ENCODE peak calls at places on chromosome 6, in five cellular contexts. One of them, this sample, is unnamed.

GRCh38 chr6:12339808-12340487 is 49.8 kb downstream of the EDN1 start:
- DNase-seq in endothelial cell of umbilical vein: no peak
- DNase-seq in stomach: no peak
- DNase-seq in Peyer's patch: no peak
- DNase-seq in uterus: no peak
- DNase-seq in this sample: no peak

GRCh38 chr6:148700713-148701392 is 46.0 kb upstream of the UST start:
- DNase-seq in endothelial cell of umbilical vein: no peak
- DNase-seq in stomach: no peak
- DNase-seq in Peyer's patch: no peak
- DNase-seq in uterus: no peak
- DNase-seq in this sample: no peak

GRCh38 chr6:146905313-146905712 is 298.9 kb upstream of the STXBP5 start:
- DNase-seq in endothelial cell of umbilical vein: peak; percentile 51
- DNase-seq in stomach: peak; percentile 31
- DNase-seq in Peyer's patch: no peak
- DNase-seq in uterus: no peak
- DNase-seq in this sample: no peak

GRCh38 chr6:114747995-114748625 is 405.3 kb upstream of the HS3ST5 start:
- DNase-seq in endothelial cell of umbilical vein: peak; percentile 7
- DNase-seq in stomach: peak; percentile 56
- DNase-seq in Peyer's patch: no peak
- DNase-seq in uterus: no peak
- DNase-seq in this sample: no peak

GRCh38 chr6:22062807-22063408 is 233.9 kb downstream of the PRL start:
- DNase-seq in endothelial cell of umbilical vein: peak; percentile 30
- DNase-seq in stomach: no peak
- DNase-seq in Peyer's patch: no peak
- DNase-seq in uterus: no peak
- DNase-seq in this sample: peak; percentile 21

GRCh38 chr6:93416575-93417420 is 2.6 kb downstream of the EPHA7 start:
- DNase-seq in endothelial cell of umbilical vein: peak; percentile 10
- DNase-seq in stomach: no peak
- DNase-seq in Peyer's patch: peak; percentile 50
- DNase-seq in uterus: peak; percentile 15
- DNase-seq in this sample: peak; percentile 26

GRCh38 chr6:92723390-92723931 is 695.9 kb downstream of the EPHA7 start:
- DNase-seq in endothelial cell of umbilical vein: no peak
- DNase-seq in stomach: no peak
- DNase-seq in Peyer's patch: no peak
- DNase-seq in uterus: no peak
- DNase-seq in this sample: no peak

GRCh38 chr6:56593801-56594318 is 48.8 kb downstream of the DST start:
- DNase-seq in endothelial cell of umbilical vein: no peak
- DNase-seq in stomach: no peak
- DNase-seq in Peyer's patch: no peak
- DNase-seq in uterus: no peak
- DNase-seq in this sample: no peak

GRCh38 chr6:165383323-165383722 is 73.9 kb upstream of the C6orf118 start:
- DNase-seq in endothelial cell of umbilical vein: no peak
- DNase-seq in stomach: no peak
- DNase-seq in Peyer's patch: no peak
- DNase-seq in uterus: no peak
- DNase-seq in this sample: no peak

GRCh38 chr6:159943101-159943632 is 25.7 kb upstream of the IGF2R start:
- DNase-seq in endothelial cell of umbilical vein: no peak
- DNase-seq in stomach: no peak
- DNase-seq in Peyer's patch: no peak
- DNase-seq in uterus: no peak
- DNase-seq in this sample: no peak

GRCh38 chr6:14524319-14524718 is 406.7 kb downstream of the CD83 start:
- DNase-seq in endothelial cell of umbilical vein: no peak
- DNase-seq in stomach: no peak
- DNase-seq in Peyer's patch: no peak
- DNase-seq in uterus: peak; percentile 18
- DNase-seq in this sample: no peak

GRCh38 chr6:168035661-168036616 is 38.5 kb downstream of the KIF25 start:
- DNase-seq in endothelial cell of umbilical vein: peak; percentile 14
- DNase-seq in stomach: no peak
- DNase-seq in Peyer's patch: no peak
- DNase-seq in uterus: peak; percentile 14
- DNase-seq in this sample: no peak

GRCh38 chr6:147759088-147759487 is 250.6 kb downstream of the SAMD5 start:
- DNase-seq in endothelial cell of umbilical vein: no peak
- DNase-seq in stomach: no peak
- DNase-seq in Peyer's patch: no peak
- DNase-seq in uterus: no peak
- DNase-seq in this sample: no peak

GRCh38 chr6:84410377-84410776 is 182.9 kb upstream of the CEP162 start:
- DNase-seq in endothelial cell of umbilical vein: no peak
- DNase-seq in stomach: no peak
- DNase-seq in Peyer's patch: no peak
- DNase-seq in uterus: no peak
- DNase-seq in this sample: no peak

GRCh38 chr6:125995972-125996580 is 9.7 kb downstream of the TRMT11 start:
- DNase-seq in endothelial cell of umbilical vein: peak; percentile 74
- DNase-seq in stomach: peak; percentile 60
- DNase-seq in Peyer's patch: peak; percentile 72
- DNase-seq in uterus: peak; percentile 72
- DNase-seq in this sample: peak; percentile 33

GRCh38 chr6:36920546-36920945 is 34.0 kb upstream of the PI16 start:
- DNase-seq in endothelial cell of umbilical vein: no peak
- DNase-seq in stomach: no peak
- DNase-seq in Peyer's patch: no peak
- DNase-seq in uterus: no peak
- DNase-seq in this sample: no peak

GRCh38 chr6:111485316-111485715 is 2.3 kb upstream of the REV3L start:
- DNase-seq in endothelial cell of umbilical vein: no peak
- DNase-seq in stomach: no peak
- DNase-seq in Peyer's patch: no peak
- DNase-seq in uterus: no peak
- DNase-seq in this sample: no peak

GRCh38 chr6:24927234-24927955 is 8.4 kb downstream of the RIPOR2 start:
- DNase-seq in endothelial cell of umbilical vein: no peak
- DNase-seq in stomach: no peak
- DNase-seq in Peyer's patch: no peak
- DNase-seq in uterus: no peak
- DNase-seq in this sample: no peak

GRCh38 chr6:108419934-108420609 is 125.2 kb downstream of the AFG1L start:
- DNase-seq in endothelial cell of umbilical vein: no peak
- DNase-seq in stomach: no peak
- DNase-seq in Peyer's patch: no peak
- DNase-seq in uterus: no peak
- DNase-seq in this sample: no peak

GRCh38 chr6:38212116-38212515 is 392.6 kb downstream of the ZFAND3 start:
- DNase-seq in endothelial cell of umbilical vein: no peak
- DNase-seq in stomach: no peak
- DNase-seq in Peyer's patch: no peak
- DNase-seq in uterus: no peak
- DNase-seq in this sample: no peak
- H3K9me3 ChIP-seq in endothelial cell of umbilical vein: no peaks in the 10 kb centered on the region
- H3K9me3 ChIP-seq in stomach: no peaks in the 10 kb centered on the region
- H3K9me3 ChIP-seq in Peyer's patch: no peaks in the 10 kb centered on the region
- H3K9me3 ChIP-seq in uterus: no peaks in the 10 kb centered on the region
- H3K9me3 ChIP-seq in this sample: no peaks in the 10 kb centered on the region

GRCh38 chr6:169651498-169651897 is 50.3 kb downstream of the WDR27 start:
- DNase-seq in endothelial cell of umbilical vein: no peak
- DNase-seq in stomach: no peak
- DNase-seq in Peyer's patch: no peak
- DNase-seq in uterus: no peak
- DNase-seq in this sample: no peak

GRCh38 chr6:169648617-169649016 is 53.2 kb downstream of the WDR27 start:
- DNase-seq in endothelial cell of umbilical vein: no peak
- DNase-seq in stomach: no peak
- DNase-seq in Peyer's patch: no peak
- DNase-seq in uterus: no peak
- DNase-seq in this sample: no peak

GRCh38 chr6:169652896-169653295 is 48.9 kb downstream of the WDR27 start:
- DNase-seq in endothelial cell of umbilical vein: no peak
- DNase-seq in stomach: no peak
- DNase-seq in Peyer's patch: no peak
- DNase-seq in uterus: no peak
- DNase-seq in this sample: no peak

GRCh38 chr6:169650959-169651292 is 50.9 kb downstream of the WDR27 start:
- DNase-seq in endothelial cell of umbilical vein: no peak
- DNase-seq in stomach: no peak
- DNase-seq in Peyer's patch: no peak
- DNase-seq in uterus: no peak
- DNase-seq in this sample: no peak

DNA sequence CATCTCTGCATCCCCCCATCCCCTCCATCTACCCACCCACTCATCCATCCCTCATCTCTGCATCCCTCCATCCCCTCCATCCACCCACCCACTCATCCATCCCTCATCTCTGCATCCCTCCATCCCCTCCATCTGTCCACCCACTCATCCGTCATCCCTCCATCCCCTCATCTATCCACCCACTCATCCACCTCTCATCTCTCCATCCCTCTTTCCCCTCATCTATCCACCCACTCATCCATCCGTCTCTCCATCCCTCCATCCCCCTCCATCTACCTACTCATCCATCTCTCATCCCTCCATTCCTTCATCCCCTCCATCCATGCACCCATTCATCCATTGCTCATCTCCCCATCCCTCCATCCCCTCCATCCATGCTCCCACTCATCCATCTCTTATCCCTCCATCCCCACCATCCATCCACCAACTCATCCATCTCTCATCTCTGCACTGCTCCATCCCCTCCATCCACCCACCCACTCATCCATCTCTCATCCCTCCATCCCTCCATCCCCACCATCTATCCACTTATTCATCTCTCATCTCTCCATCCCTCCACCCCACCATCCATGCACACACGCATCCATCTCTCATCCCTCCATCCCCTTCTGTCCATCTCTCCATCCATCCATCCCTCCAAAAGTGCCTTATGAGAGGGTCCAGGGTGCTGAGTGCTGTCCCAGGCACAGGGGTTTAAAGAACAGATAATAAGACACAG is 51.4 kb downstream of the WDR27 start:
- DNase-seq in endothelial cell of umbilical vein: no peak
- DNase-seq in stomach: no peak
- DNase-seq in Peyer's patch: no peak
- DNase-seq in uterus: no peak
- DNase-seq in this sample: no peak
- TF ChIP-seq POLR2A in endothelial cell of umbilical vein: no peak
- TF ChIP-seq POLR2A in stomach: no peak
- TF ChIP-seq POLR2A in Peyer's patch: no peak
- TF ChIP-seq POLR2A in uterus: no peak
- TF ChIP-seq POLR2A in this sample: no peak

DNA sequence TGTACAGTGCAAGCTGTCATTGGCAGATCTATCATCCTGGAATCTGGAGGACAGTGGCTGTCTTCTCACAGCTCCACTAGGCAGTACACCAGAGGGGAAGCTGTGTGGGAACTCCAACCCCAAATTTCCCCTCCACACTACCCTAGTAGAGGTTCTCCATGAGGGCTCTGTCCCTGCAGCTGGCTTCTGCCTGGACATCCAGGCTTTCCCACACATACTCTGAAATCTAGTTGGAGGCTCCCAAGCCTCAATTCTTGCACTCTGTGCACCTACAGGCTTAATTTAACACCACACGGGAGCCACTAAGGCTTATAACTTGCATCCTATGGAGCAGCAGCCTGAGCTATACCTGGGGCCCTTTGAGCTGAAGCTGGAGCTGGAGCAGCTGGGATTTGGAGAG is 43.0 kb upstream of the TRIM39 start:
- DNase-seq in endothelial cell of umbilical vein: no peak
- DNase-seq in stomach: no peak
- DNase-seq in Peyer's patch: no peak
- DNase-seq in uterus: no peak
- DNase-seq in this sample: no peak
- H3K9me3 ChIP-seq in endothelial cell of umbilical vein: peaks cover 12% of the 10 kb centered on the region
- H3K9me3 ChIP-seq in stomach: peaks cover 63% of the 10 kb centered on the region
- H3K9me3 ChIP-seq in Peyer's patch: peaks cover 71% of the 10 kb centered on the region
- H3K9me3 ChIP-seq in uterus: no peaks in the 10 kb centered on the region
- H3K9me3 ChIP-seq in this sample: peaks cover 5% of the 10 kb centered on the region

GRCh38 chr6:31795616-31796298 is at the start of gene VARS1:
- DNase-seq in endothelial cell of umbilical vein: peak; percentile 87
- DNase-seq in stomach: peak; percentile 94
- DNase-seq in Peyer's patch: peak; percentile 95
- DNase-seq in uterus: peak; percentile 91
- DNase-seq in this sample: peak; percentile 90
- TF ChIP-seq POLR2A in endothelial cell of umbilical vein: no peak
- TF ChIP-seq POLR2A in stomach: no peak
- TF ChIP-seq POLR2A in Peyer's patch: peak; percentile 36
- TF ChIP-seq POLR2A in uterus: peak; percentile 72
- TF ChIP-seq POLR2A in this sample: peak; percentile 70

DNA sequence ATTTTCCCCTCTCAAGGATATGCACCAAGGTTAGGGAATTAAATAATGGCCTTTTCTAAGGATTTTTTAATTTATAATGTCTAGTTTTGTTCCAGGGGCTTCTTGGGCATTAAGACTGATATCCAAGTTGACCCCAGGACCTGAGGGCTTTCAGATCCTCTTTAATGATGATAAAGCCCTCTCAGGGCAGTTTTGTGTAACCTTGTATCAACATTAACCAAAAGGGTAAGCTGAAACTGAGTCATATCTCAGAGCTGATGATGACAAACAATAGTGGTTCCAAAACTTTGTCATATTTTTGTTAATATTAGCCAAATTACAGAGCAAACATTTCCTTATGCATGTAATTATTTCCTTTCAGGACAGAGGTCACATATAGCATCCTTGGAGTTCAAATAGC is 309.4 kb upstream of the MAN1A1 start:
- DNase-seq in endothelial cell of umbilical vein: no peak
- DNase-seq in stomach: no peak
- DNase-seq in Peyer's patch: no peak
- DNase-seq in uterus: no peak
- DNase-seq in this sample: no peak
- H3K9me3 ChIP-seq in endothelial cell of umbilical vein: no peaks in the 10 kb centered on the region
- H3K9me3 ChIP-seq in stomach: no peaks in the 10 kb centered on the region
- H3K9me3 ChIP-seq in Peyer's patch: no peaks in the 10 kb centered on the region
- H3K9me3 ChIP-seq in uterus: no peaks in the 10 kb centered on the region
- H3K9me3 ChIP-seq in this sample: no peaks in the 10 kb centered on the region

DNA sequence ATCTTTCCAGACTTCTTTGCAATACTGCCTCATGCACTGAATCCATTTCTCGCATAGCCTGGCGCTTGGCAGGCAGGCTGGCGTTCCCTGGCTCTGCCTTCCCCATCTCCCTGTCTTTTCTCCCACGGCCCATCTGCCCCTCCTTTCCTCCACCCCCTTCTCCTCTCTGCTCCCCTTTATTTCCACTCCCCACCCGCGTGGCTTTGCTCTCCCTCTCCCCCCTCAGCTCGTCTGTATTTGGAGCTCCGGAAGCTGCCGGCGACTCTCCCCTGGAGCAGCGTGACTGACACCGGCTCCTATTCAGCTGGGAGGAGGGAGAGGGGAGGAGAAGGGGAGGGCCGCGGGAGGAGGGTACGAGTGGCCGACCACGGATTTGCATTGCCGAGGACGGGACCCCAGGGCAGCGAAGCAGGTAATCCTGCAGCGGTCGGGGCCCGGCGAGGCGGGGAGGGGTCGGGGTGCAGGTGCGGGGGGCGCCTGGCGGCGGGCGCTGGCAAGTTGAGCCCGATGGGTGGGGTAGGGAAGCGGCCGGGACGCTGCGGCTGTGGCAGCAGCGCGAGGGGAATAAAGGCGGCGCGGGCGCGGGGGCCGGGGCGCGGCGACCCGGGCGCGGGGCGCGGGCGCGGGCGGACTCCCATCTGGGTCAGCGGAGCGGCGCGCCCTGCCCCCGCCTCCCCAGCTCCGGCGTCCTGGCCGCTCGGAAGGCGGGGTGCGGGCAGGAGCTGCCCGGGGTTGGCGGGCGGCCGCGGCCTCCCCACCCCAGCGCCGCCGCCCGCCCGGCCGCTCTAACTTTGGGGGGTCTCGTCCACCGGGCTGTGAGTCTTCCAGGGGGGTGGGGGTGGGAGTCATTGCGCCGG is at the start of gene CAP2:
- DNase-seq in endothelial cell of umbilical vein: peak; percentile 48
- DNase-seq in stomach: peak; percentile 28
- DNase-seq in Peyer's patch: peak; percentile 60
- DNase-seq in uterus: peak; percentile 59
- DNase-seq in this sample: peak; percentile 54
- TF ChIP-seq POLR2A in endothelial cell of umbilical vein: no peak
- TF ChIP-seq POLR2A in stomach: no peak
- TF ChIP-seq POLR2A in Peyer's patch: no peak
- TF ChIP-seq POLR2A in uterus: no peak
- TF ChIP-seq POLR2A in this sample: no peak

This sample was measured in ovary.